ENCODE peak calls at places on chromosome 1, in six cellular contexts. Q, S, O, E, T and Z are unnamed samples.

GRCh38 chr1:43329995-43330751 is 7.4 kb upstream of the MPL start:
- DNase-seq in Q (peak), S (no peak), O (no peak), E (no peak), T (no peak), Z (peak)

GRCh38 chr1:224169876-224170275 is 13.2 kb upstream of the DEGS1 start:
- DNase-seq in Q (no peak), S (no peak), O (no peak), E (no peak), T (no peak), Z (no peak)

GRCh38 chr1:110581637-110582036 is 24.5 kb downstream of the KCNA2 start:
- DNase-seq in Q (no peak), S (no peak), O (no peak), E (no peak), T (no peak), Z (no peak)

GRCh38 chr1:36342426-36343185 is 19.2 kb upstream of the EVA1B start:
- DNase-seq in Q (peak), S (no peak), O (no peak), E (no peak), T (no peak), Z (peak)

GRCh38 chr1:28973850-28974841 is 59.8 kb downstream of the EPB41 start:
- DNase-seq in Q (peak), S (no peak), O (no peak), E (no peak), T (no peak), Z (no peak)

GRCh38 chr1:26020941-26021646 is 481 bp upstream of the EXTL1 start:
- DNase-seq in Q (peak), S (no peak), O (no peak), E (no peak), T (no peak), Z (no peak)

GRCh38 chr1:31891280-31891679 is 46.9 kb downstream of the PTP4A2 start:
- DNase-seq in Q (no peak), S (no peak), O (no peak), E (no peak), T (no peak), Z (no peak)

GRCh38 chr1:156599811-156600210 is 1.5 kb downstream of the GPATCH4 start:
- DNase-seq in Q (no peak), S (no peak), O (no peak), E (peak), T (peak), Z (no peak)

GRCh38 chr1:22371408-22371807 is 80.2 kb upstream of the ZBTB40 start:
- DNase-seq in Q (no peak), S (no peak), O (no peak), E (no peak), T (no peak), Z (no peak)

GRCh38 chr1:183281039-183281438 is 95.0 kb downstream of the LAMC2 start:
- DNase-seq in Q (peak), S (peak), O (no peak), E (no peak), T (no peak), Z (no peak)